ENCODE peak calls at places on chromosomes 12 and 14, in seven cellular contexts. Y is activated CD4-positive, alpha-beta T cell treated with anti-CD3 and anti-CD28 coated beads, Interleukin-2, amount 10 ng/mL, durations not matched to agents 7 days and 5 days; R is GM12865; A is cardiac muscle cell; C is IMR-90; M is EH; E is dorsolateral prefrontal cortex. L is an unnamed sample.

GRCh38 chr14:92584856-92585255 is 71.3 kb downstream of the RIN3 start:
- DNase-seq in A (peak; percentile 63), M (peak; percentile 10), C (no peak), Y (no peak), R (no peak), E (no peak), L (no peak)

GRCh38 chr12:90058721-90059120 is 350.1 kb upstream of the ATP2B1 start:
- DNase-seq in M (peak; percentile 93), C (peak; percentile 93), A (peak; percentile 86), Y (no peak), E (no peak), R (no peak), L (no peak)

GRCh38 chr12:17016116-17016864 is 410.3 kb upstream of the LMO3 start:
- DNase-seq in A (no peak), C (no peak), M (no peak), R (no peak), Y (no peak), E (no peak), L (no peak)

GRCh38 chr14:39268393-39268792 is 34.7 kb downstream of the MIA2 start:
- DNase-seq in Y (peak; percentile 10), C (peak; percentile 18), A (peak; percentile 22), M (peak; percentile 20), E (no peak), R (peak; percentile 24), L (no peak)

GRCh38 chr14:52360831-52361230 is 46.7 kb downstream of the PTGER2 start:
- DNase-seq in E (no peak), M (no peak), Y (no peak), A (peak; percentile 17), R (no peak), C (no peak), L (peak; percentile 51)

GRCh38 chr12:106584104-106585064 is 1.6 kb downstream of the RFX4 start:
- DNase-seq in E (no peak), A (no peak), M (no peak), R (no peak), Y (no peak), C (no peak), L (peak; percentile 87)

GRCh38 chr14:49607583-49607982 is 8.8 kb downstream of the LRR1 start:
- DNase-seq in M (no peak), E (no peak), C (no peak), R (no peak), A (no peak), Y (no peak), L (no peak)

GRCh38 chr12:116525418-116526001 is 33.7 kb upstream of the MAP1LC3B2 start:
- DNase-seq in R (no peak), E (no peak), Y (no peak), A (peak; percentile 91), M (peak; percentile 95), C (peak; percentile 92), L (peak; percentile 84)

GRCh38 chr14:98931911-98932310 is 340.1 kb downstream of the BCL11B start:
- DNase-seq in E (no peak), M (no peak), R (no peak), Y (peak; percentile 87), C (no peak), A (no peak), L (no peak)

GRCh38 chr12:104411826-104412626 is 44.7 kb upstream of the CHST11 start:
- DNase-seq in E (no peak), C (peak; percentile 40), R (no peak), A (peak; percentile 50), M (no peak), Y (no peak), L (peak; percentile 70)

GRCh38 chr12:79732647-79733046 is 41.9 kb upstream of the PAWR start:
- DNase-seq in C (no peak), A (no peak), R (no peak), Y (no peak), M (peak; percentile 12), E (no peak), L (no peak)

GRCh38 chr14:61562321-61563161 is 132.8 kb upstream of the HIF1A start:
- DNase-seq in Y (peak; percentile 34), R (no peak), E (no peak), A (peak; percentile 97), M (peak; percentile 100), C (peak; percentile 100), L (no peak)

GRCh38 chr12:12004524-12004923 is 66.2 kb upstream of the BCL2L14 start:
- DNase-seq in R (no peak), A (no peak), Y (no peak), E (no peak), M (no peak), C (no peak), L (no peak)

GRCh38 chr14:104806625-104807465 is 5.9 kb downstream of the ZBTB42 start:
- DNase-seq in R (no peak), M (no peak), Y (no peak), A (no peak), E (no peak), C (no peak), L (no peak)

GRCh38 chr12:114238808-114239207 is 167.1 kb downstream of the TBX5 start:
- DNase-seq in C (no peak), R (no peak), A (peak; percentile 93), E (no peak), M (peak; percentile 54), Y (no peak), L (no peak)

GRCh38 chr14:45679852-45680251 is 426.9 kb upstream of the MIS18BP1 start:
- DNase-seq in E (no peak), R (no peak), M (peak; percentile 96), A (peak; percentile 29), C (peak; percentile 69), Y (no peak), L (no peak)

GRCh38 chr12:79935624-79936040 is 735 bp upstream of the PPP1R12A start:
- DNase-seq in E (no peak), A (no peak), C (peak; percentile 39), M (peak; percentile 63), Y (no peak), R (peak; percentile 70), L (no peak)

GRCh38 chr12:6769003-6769389 is 2.8 kb downstream of the PTMS start:
- DNase-seq in Y (no peak), E (no peak), M (peak; percentile 55), A (peak; percentile 52), C (peak; percentile 29), R (no peak), L (peak; percentile 96)

GRCh38 chr12:55931780-55932545 is 1.0 kb downstream of the DGKA start:
- DNase-seq in Y (peak; percentile 29), M (peak; percentile 56), R (peak; percentile 45), E (peak; percentile 25), C (peak; percentile 29), A (peak; percentile 50), L (peak; percentile 88)

GRCh38 chr14:104392001-104392395 is 187.6 kb upstream of the C14orf180 start:
- DNase-seq in M (no peak), E (no peak), Y (peak; percentile 26), R (no peak), A (no peak), C (no peak), L (no peak)

GRCh38 chr12:105220929-105221290 is 15.1 kb downstream of the APPL2 start:
- DNase-seq in C (no peak), E (no peak), Y (no peak), M (no peak), A (no peak), R (no peak), L (no peak)

GRCh38 chr14:72476657-72477499 is 417.0 kb downstream of the DPF3 start:
- DNase-seq in A (no peak), Y (peak; percentile 91), M (peak; percentile 92), R (peak; percentile 98), C (peak; percentile 53), E (no peak), L (peak; percentile 76)

GRCh38 chr14:33906968-33907367 is 43.9 kb downstream of the EGLN3 start:
- DNase-seq in C (no peak), A (no peak), R (no peak), M (no peak), E (no peak), Y (no peak), L (no peak)

GRCh38 chr12:106213721-106214121 is 34.1 kb downstream of the CKAP4 start:
- DNase-seq in R (no peak), C (no peak), M (peak; percentile 43), Y (no peak), E (no peak), A (no peak), L (peak; percentile 54)

GRCh38 chr14:60905930-60906329 is 74.9 kb downstream of the TRMT5 start:
- DNase-seq in E (no peak), Y (no peak), R (no peak), M (peak; percentile 28), C (peak; percentile 38), A (no peak), L (no peak)

GRCh38 chr14:95164506-95164905 is 7.2 kb upstream of the DICER1 start:
- DNase-seq in E (no peak), R (no peak), C (no peak), Y (no peak), A (no peak), M (no peak), L (no peak)

L was measured in endodermal cell.